ENCODE peak calls at places on chromosomes 3 and 15, in four cellular contexts. H is HL-60, K is GM12878, M is endothelial cell of umbilical vein. Z is an unnamed sample.

GRCh38 chr3:116947148-116947547 is 237.6 kb downstream of the TUSC7 start:
- DNase-seq in H (no peak), K (no peak), M (no peak), Z (no peak)

GRCh38 chr3:159996018-159996417 is 7.4 kb downstream of the IL12A start:
- DNase-seq in H (no peak), K (no peak), M (no peak), Z (no peak)

GRCh38 chr3:180335056-180335455 is 266.9 kb upstream of the TTC14 start:
- DNase-seq in H (no peak), K (no peak), M (no peak), Z (no peak)

GRCh38 chr15:66961901-66962300 is 103.5 kb upstream of the SMAD3 start:
- DNase-seq in H (no peak), K (no peak), M (no peak), Z (no peak)

GRCh38 chr3:194367992-194368841 is 1.3 kb downstream of the LRRC15 start:
- DNase-seq in H (no peak), K (no peak), M (no peak), Z (no peak)

GRCh38 chr3:61173685-61174084 is 77.6 kb downstream of the FHIT start:
- DNase-seq in H (no peak), K (no peak), M (peak; percentile 4), Z (no peak)

GRCh38 chr3:189292667-189293478 is 121.1 kb downstream of the TPRG1 start:
- DNase-seq in H (no peak), K (no peak), M (no peak), Z (no peak)

GRCh38 chr15:42368096-42368495 is 8.8 kb downstream of the CAPN3 start:
- DNase-seq in H (no peak), K (no peak), M (no peak), Z (no peak)

GRCh38 chr3:183540501-183541234 is 14.8 kb downstream of the KLHL6 start:
- DNase-seq in H (peak; percentile 45), K (no peak), M (no peak), Z (no peak)

GRCh38 chr15:67937153-67937761 is 97.4 kb upstream of the RNU6-1 start:
- DNase-seq in H (no peak), K (no peak), M (no peak), Z (no peak)

GRCh38 chr15:75231836-75232235 is 26.3 kb upstream of the GOLGA6C start:
- DNase-seq in H (no peak), K (no peak), M (no peak), Z (no peak)

GRCh38 chr3:14393440-14394111 is 8.8 kb upstream of the SLC6A6 start:
- DNase-seq in H (no peak), K (no peak), M (no peak), Z (no peak)

GRCh38 chr15:84661001-84661400 is 3.0 kb upstream of the NMB start:
- DNase-seq in H (no peak), K (no peak), M (no peak), Z (no peak)

GRCh38 chr3:167166594-167167253 is 213.4 kb downstream of the ZBBX start:
- DNase-seq in H (no peak), K (no peak), M (no peak), Z (no peak)

GRCh38 chr3:9033867-9034266 is 70.6 kb upstream of the RAD18 start:
- DNase-seq in H (no peak), K (no peak), M (no peak), Z (no peak)

GRCh38 chr3:155553800-155554199 is 191.1 kb downstream of the PLCH1 start:
- DNase-seq in H (peak; percentile 85), K (no peak), M (no peak), Z (no peak)

GRCh38 chr3:62051506-62051905 is 321.8 kb downstream of the FEZF2 start:
- DNase-seq in H (no peak), K (no peak), M (peak; percentile 61), Z (no peak)

GRCh38 chr15:40932146-40932545 is 3.0 kb downstream of the DLL4 start:
- DNase-seq in H (peak; percentile 67), K (no peak), M (no peak), Z (no peak)

GRCh38 chr15:44719293-44719999 is 8.1 kb downstream of the B2M start:
- DNase-seq in H (peak; percentile 54), K (peak; percentile 91), M (no peak), Z (peak; percentile 73)

GRCh38 chr3:133880886-133881455 is 14.7 kb downstream of the RAB6B start:
- DNase-seq in H (no peak), K (no peak), M (no peak), Z (no peak)

GRCh38 chr3:69309810-69310209 is 76.1 kb downstream of the FRMD4B start:
- DNase-seq in H (no peak), K (no peak), M (no peak), Z (no peak)
- H3K27ac ChIP-seq in H (no peak overlapping the region), K (no peak overlapping the region), M (no peak overlapping the region), Z (no peak overlapping the region)

DNA sequence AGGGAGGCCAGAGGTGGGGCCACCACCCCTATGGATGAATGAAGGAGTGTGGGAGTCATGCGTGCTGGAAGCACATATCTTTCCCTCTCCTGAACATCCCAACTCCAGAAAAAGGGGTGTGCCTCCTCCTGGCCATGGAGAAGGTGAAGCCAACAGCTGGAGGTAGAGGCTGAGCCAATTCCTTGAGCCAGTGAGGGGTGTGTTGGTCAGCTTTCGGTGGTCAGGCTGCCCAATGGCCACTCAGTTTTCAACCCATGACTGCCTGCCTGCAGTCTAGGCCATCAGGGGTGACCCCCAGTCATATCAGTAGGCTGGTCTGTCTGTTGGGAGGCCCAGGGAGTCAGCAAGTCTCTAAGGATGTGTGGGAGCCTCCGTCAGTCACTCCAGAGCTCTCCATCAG is 13.6 kb downstream of the PTH1R start:
- DNase-seq in H (no peak), K (no peak), M (no peak), Z (no peak)
- H3K27me3 ChIP-seq in H (peaks cover 25% of the 10 kb centered on the region), K (peaks cover 2% of the 10 kb centered on the region), M (peaks cover 2% of the 10 kb centered on the region), Z (peaks cover 3% of the 10 kb centered on the region)

GRCh38 chr3:13018561-13019242 is 54.5 kb downstream of the IQSEC1 start:
- DNase-seq in H (no peak), K (no peak), M (no peak), Z (no peak)
- H3K4me3 ChIP-seq in H (no peak overlapping the region), K (peak overlapping the region; percentile 70), M (no peak overlapping the region), Z (no peak overlapping the region)

GRCh38 chr15:80588801-80589200 is 106.3 kb upstream of the ABHD17C start:
- DNase-seq in H (no peak), K (no peak), M (peak; percentile 90), Z (no peak)
- H3K27ac ChIP-seq in H (no peak overlapping the region), K (no peak overlapping the region), M (peak overlapping the region; percentile 83), Z (no peak overlapping the region)

GRCh38 chr3:37463163-37463562 is 288.8 kb upstream of the LRRFIP2 start:
- DNase-seq in H (no peak), K (no peak), M (no peak), Z (no peak)
- H3K27me3 ChIP-seq in H (no peaks in the 10 kb centered on the region), K (no peaks in the 10 kb centered on the region), M (peaks cover 5% of the 10 kb centered on the region), Z (no peaks in the 10 kb centered on the region)

DNA sequence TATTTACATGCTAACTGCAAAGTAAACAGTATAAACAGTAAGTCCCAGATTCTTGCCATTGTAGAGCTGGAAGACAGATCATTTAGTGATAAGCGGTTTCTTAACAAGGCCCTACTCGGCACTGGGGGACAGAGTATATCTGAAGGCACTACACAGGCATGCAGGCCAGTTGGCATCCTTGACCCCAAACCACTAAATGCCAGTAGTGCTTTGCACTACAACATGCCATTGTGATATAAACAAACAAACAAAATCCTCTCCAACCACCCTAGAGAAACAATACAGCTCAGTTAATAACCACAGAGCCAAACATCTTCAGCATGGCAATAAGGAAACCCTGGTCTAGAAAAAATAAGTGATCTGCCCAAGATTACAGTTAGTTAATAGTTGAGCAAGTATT is 5.3 kb downstream of the AQR start:
- DNase-seq in H (no peak), K (no peak), M (no peak), Z (no peak)
- H3K4me3 ChIP-seq in H (no peak overlapping the region), K (no peak overlapping the region), M (no peak overlapping the region), Z (no peak overlapping the region)

GRCh38 chr3:71260782-71261181 is 322.7 kb downstream of the FOXP1 start:
- DNase-seq in H (no peak), K (no peak), M (no peak), Z (no peak)
- H3K27ac ChIP-seq in H (no peak overlapping the region), K (no peak overlapping the region), M (no peak overlapping the region), Z (no peak overlapping the region)

DNA sequence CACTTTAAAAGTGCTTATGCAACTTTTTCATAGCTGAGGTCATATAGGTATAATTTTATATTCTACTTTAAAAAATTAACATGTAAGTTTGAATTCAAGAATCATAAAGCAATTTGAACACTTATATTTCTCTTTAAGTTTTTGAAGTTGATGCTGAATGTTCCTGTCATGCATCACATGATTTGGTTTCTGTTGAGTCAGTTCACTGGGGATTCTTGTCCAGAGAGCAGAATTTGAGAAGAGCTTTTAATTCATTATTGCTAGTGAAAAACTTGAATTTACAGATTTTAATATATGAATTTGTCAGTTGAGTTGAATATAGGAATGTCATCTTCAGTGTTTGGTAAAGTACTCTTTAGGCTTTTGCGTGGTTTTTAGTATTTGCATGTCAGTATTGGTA is 7.9 kb downstream of the SLC25A26 start:
- DNase-seq in H (no peak), K (no peak), M (no peak), Z (no peak)
- H3K27me3 ChIP-seq in H (no peaks in the 10 kb centered on the region), K (no peaks in the 10 kb centered on the region), M (no peaks in the 10 kb centered on the region), Z (no peaks in the 10 kb centered on the region)

GRCh38 chr15:96359772-96360498 is 29.4 kb downstream of the NR2F2 start:
- DNase-seq in H (no peak), K (no peak), M (peak; percentile 60), Z (no peak)

GRCh38 chr15:96356494-96357455 is 26.3 kb downstream of the NR2F2 start:
- DNase-seq in H (peak; percentile 90), K (peak; percentile 47), M (peak; percentile 88), Z (peak; percentile 65)

GRCh38 chr15:96359371-96359771 is 28.9 kb downstream of the NR2F2 start:
- DNase-seq in H (no peak), K (no peak), M (peak; percentile 10), Z (no peak)

GRCh38 chr15:96358795-96359190 is 28.3 kb downstream of the NR2F2 start:
- DNase-seq in H (no peak), K (no peak), M (no peak), Z (no peak)

GRCh38 chr15:96358006-96358794 is 27.7 kb downstream of the NR2F2 start:
- DNase-seq in H (no peak), K (no peak), M (no peak), Z (no peak)
- H3K4me3 ChIP-seq in H (no peak overlapping the region), K (no peak overlapping the region), M (peak overlapping the region; percentile 81), Z (peak overlapping the region; percentile 44)